ENCODE peak calls at places on chromosomes 11 and 22, in eight cellular contexts. T is WTC11, Y is heart right ventricle, Q is NB4, F is A549, U is left ventricle myocardium inferior, C is MM.1S, K is BJ. S is an unnamed sample.

GRCh38 chr11:29051935-29052334 is 943.7 kb downstream of the METTL15 start:
- DNase-seq in T (no peak), Y (no peak), Q (no peak), F (no peak), U (no peak), C (no peak), K (no peak), S (no peak)

GRCh38 chr11:124943242-124943641 is 7.4 kb upstream of the HEPACAM start:
- DNase-seq in T (no peak), Y (no peak), Q (no peak), F (no peak), U (no peak), C (no peak), K (no peak), S (no peak)

GRCh38 chr22:50179937-50180726 is 5.6 kb upstream of the TRABD start:
- DNase-seq in T (no peak), Y (no peak), Q (peak), F (no peak), U (no peak), C (no peak), K (no peak), S (peak)

GRCh38 chr11:59261150-59261549 is 48.4 kb upstream of the MPEG1 start:
- DNase-seq in T (no peak), Y (no peak), Q (no peak), F (no peak), U (no peak), C (no peak), K (no peak), S (no peak)

GRCh38 chr11:15737326-15737725 is 619.0 kb downstream of the SOX6 start:
- DNase-seq in T (no peak), Y (no peak), Q (no peak), F (no peak), U (no peak), C (no peak), K (no peak), S (no peak)

GRCh38 chr22:49603016-49603415 is 224.7 kb downstream of the BRD1 start:
- DNase-seq in T (no peak), Y (no peak), Q (no peak), F (no peak), U (no peak), C (no peak), K (no peak), S (peak)

GRCh38 chr11:23113887-23114216 is 253.6 kb upstream of the CCDC179 start:
- DNase-seq in T (no peak), Y (no peak), Q (no peak), F (no peak), U (no peak), C (no peak), K (no peak), S (no peak)

GRCh38 chr11:30016588-30017363 is at the start of gene KCNA4:
- DNase-seq in T (peak), Y (peak), Q (no peak), F (peak), U (peak), C (peak), K (no peak), S (peak)

GRCh38 chr11:94922675-94923347 is 50.5 kb downstream of the CWC15 start:
- DNase-seq in T (no peak), Y (no peak), Q (peak), F (no peak), U (no peak), C (no peak), K (no peak), S (no peak)

GRCh38 chr11:14499178-14499559 is 442 bp downstream of the COPB1 start:
- DNase-seq in T (peak), Y (peak), Q (peak), F (peak), U (peak), C (no peak), K (no peak), S (no peak)

GRCh38 chr11:122317337-122317736 is 201.3 kb upstream of the BLID start:
- DNase-seq in T (no peak), Y (no peak), Q (no peak), F (no peak), U (no peak), C (no peak), K (peak), S (no peak)

GRCh38 chr11:130783322-130783721 is 133.0 kb downstream of the SNX19 start:
- DNase-seq in T (no peak), Y (no peak), Q (no peak), F (no peak), U (no peak), C (no peak), K (no peak), S (no peak)

GRCh38 chr11:76694664-76695063 is 24.1 kb upstream of the LRRC32 start:
- DNase-seq in T (no peak), Y (no peak), Q (no peak), F (peak), U (no peak), C (no peak), K (no peak), S (no peak)

GRCh38 chr11:35033011-35033410 is 106.0 kb upstream of the CD44 start:
- DNase-seq in T (no peak), Y (no peak), Q (no peak), F (no peak), U (no peak), C (no peak), K (no peak), S (no peak)

GRCh38 chr11:10181811-10182210 is 112.2 kb downstream of the SBF2 start:
- DNase-seq in T (no peak), Y (no peak), Q (peak), F (peak), U (no peak), C (peak), K (peak), S (no peak)

GRCh38 chr22:39482768-39483167 is 19.3 kb upstream of the MIEF1 start:
- DNase-seq in T (no peak), Y (no peak), Q (no peak), F (no peak), U (no peak), C (no peak), K (no peak), S (no peak)

GRCh38 chr11:37748641-37749040 is 1150.6 kb upstream of the RAG2 start:
- DNase-seq in T (no peak), Y (no peak), Q (no peak), F (no peak), U (no peak), C (no peak), K (no peak), S (no peak)

GRCh38 chr11:44862546-44863101 is 88.1 kb downstream of the TP53I11 start:
- DNase-seq in T (no peak), Y (no peak), Q (no peak), F (peak), U (no peak), C (peak), K (no peak), S (no peak)

GRCh38 chr11:12157241-12157661 is 46.9 kb downstream of the MICAL2 start:
- DNase-seq in T (no peak), Y (no peak), Q (peak), F (no peak), U (no peak), C (no peak), K (peak), S (no peak)

GRCh38 chr11:44030276-44030932 is 17.4 kb upstream of the ACCSL start:
- DNase-seq in T (peak), Y (peak), Q (no peak), F (no peak), U (peak), C (no peak), K (no peak), S (peak)

GRCh38 chr11:19628018-19628417 is 84.6 kb upstream of the NAV2 start:
- DNase-seq in T (no peak), Y (peak), Q (no peak), F (no peak), U (peak), C (no peak), K (peak), S (no peak)

GRCh38 chr11:117851852-117852251 is 24.6 kb downstream of the FXYD6 start:
- DNase-seq in T (no peak), Y (peak), Q (no peak), F (no peak), U (peak), C (no peak), K (no peak), S (peak)

GRCh38 chr22:45196926-45197605 is 33.3 kb downstream of the NUP50 start:
- DNase-seq in T (no peak), Y (no peak), Q (no peak), F (no peak), U (no peak), C (no peak), K (no peak), S (no peak)

GRCh38 chr22:20938272-20938671 is 21.1 kb downstream of the CRKL start:
- DNase-seq in T (no peak), Y (no peak), Q (no peak), F (no peak), U (no peak), C (no peak), K (no peak), S (no peak)

GRCh38 chr22:42959472-42960145 is 55.3 kb downstream of the PACSIN2 start:
- DNase-seq in T (no peak), Y (peak), Q (peak), F (peak), U (peak), C (no peak), K (no peak), S (peak)

GRCh38 chr22:41028841-41029240 is 63.6 kb upstream of the EP300 start:
- DNase-seq in T (no peak), Y (no peak), Q (peak), F (peak), U (no peak), C (no peak), K (peak), S (no peak)

GRCh38 chr22:25747245-25747944 is 5.4 kb downstream of the MYO18B start:
- DNase-seq in T (no peak), Y (no peak), Q (no peak), F (peak), U (no peak), C (no peak), K (peak), S (no peak)

DNA sequence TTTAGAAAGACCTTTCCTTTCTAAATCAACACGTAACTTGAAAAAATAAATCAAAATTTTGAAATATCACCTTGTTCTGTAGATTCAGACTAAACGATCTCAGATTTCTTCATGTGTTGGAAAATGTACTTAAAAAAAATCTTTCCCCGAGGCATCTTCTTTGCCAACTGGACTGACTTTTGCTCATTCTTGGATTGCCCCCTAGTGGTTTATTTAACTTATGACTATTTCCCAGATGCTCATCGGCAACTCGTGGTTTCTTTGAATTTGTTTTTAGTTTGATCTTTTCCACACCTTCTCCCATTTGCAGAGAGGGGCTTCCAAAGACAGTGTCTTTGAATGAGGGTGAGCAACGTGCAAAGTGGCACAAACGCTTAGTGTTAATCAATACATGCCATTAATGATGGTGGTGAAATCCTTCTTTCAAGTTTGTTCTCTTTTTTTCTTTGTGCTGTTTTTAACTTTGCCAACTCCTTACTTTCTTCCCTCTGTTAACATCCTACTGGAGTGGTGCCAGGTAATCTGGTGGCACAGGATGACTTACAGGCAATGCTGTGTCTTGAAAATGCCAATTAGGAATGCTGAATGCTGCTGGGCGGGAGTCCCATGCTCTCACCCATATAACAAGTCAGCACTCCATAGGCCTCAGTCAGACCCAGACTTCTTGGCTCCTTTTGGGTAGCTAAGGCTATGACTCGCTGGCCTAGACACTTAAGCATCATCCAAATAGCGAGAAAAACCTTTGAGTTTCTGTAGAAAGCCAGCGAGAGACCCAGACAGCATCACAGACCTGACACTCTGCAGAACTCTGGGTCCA is 18.3 kb downstream of the PRSS23 start:
- DNase-seq in T (no peak), Y (peak), Q (peak), F (peak), U (no peak), C (peak), K (no peak), S (no peak)
- TF ChIP-seq CTCF in T (peak), Y (peak), Q (peak), F (peak), U (peak), C (peak), K (peak), S (peak)

GRCh38 chr11:115736146-115736545 is 231.9 kb upstream of the CADM1 start:
- DNase-seq in T (no peak), Y (no peak), Q (no peak), F (no peak), U (no peak), C (no peak), K (no peak), S (no peak)
- TF ChIP-seq CTCF in T (no peak), Y (no peak), Q (no peak), F (no peak), U (no peak), C (no peak), K (no peak), S (no peak)

DNA sequence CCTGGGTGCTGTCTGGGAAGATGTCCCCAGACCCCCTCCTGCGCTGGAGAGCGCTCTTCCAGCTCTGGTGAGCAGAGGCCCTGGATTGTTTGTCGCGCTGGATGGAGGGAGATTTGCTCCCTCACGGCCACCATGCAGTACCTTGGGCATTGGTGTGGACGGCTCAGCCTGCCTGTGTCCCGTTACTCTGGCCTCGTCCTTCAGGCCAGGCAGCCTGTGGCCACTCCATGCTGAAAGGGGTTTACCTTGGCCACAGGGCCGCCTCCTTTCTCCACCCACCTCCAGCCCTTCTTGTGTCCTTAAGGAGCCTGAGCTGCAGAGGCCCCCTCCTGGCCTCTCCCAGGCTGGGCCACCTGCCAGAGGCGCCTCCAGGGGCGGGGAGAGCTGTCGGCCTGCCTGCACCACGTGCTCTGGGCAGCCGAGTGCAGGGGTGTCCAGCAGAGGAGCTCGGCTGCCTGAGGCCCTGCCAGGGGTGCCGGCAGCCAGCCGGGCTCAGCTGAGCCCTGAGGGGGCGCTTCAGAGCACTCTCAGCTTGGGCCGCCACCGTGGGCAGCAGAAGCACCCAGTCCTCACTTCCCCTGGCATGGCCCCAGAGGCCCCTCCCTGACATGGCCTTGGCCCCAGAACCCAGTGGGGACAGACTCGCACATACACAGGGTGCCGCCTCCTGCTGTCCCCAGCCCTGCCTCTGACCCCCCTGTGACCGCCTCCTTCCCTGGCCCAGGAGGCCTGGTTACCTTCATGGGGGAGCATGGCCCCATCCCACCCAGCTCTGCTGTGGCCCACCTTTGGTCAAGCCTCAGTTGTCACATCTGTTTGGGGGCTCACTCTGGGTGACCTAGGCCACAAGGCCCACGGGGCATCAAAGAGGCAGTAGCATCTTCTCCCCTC is 3.4 kb downstream of the CCND1 start:
- DNase-seq in T (no peak), Y (peak), Q (no peak), F (peak), U (peak), C (no peak), K (peak), S (peak)
- TF ChIP-seq CTCF in T (no peak), Y (no peak), Q (no peak), F (peak), U (peak), C (no peak), K (peak), S (no peak)

GRCh38 chr11:65366340-65366773 is 11.8 kb downstream of the TIGD3 start:
- DNase-seq in T (no peak), Y (peak), Q (peak), F (peak), U (no peak), C (peak), K (no peak), S (no peak)
- TF ChIP-seq CTCF in T (peak), Y (peak), Q (peak), F (peak), U (peak), C (peak), K (peak), S (peak)

DNA sequence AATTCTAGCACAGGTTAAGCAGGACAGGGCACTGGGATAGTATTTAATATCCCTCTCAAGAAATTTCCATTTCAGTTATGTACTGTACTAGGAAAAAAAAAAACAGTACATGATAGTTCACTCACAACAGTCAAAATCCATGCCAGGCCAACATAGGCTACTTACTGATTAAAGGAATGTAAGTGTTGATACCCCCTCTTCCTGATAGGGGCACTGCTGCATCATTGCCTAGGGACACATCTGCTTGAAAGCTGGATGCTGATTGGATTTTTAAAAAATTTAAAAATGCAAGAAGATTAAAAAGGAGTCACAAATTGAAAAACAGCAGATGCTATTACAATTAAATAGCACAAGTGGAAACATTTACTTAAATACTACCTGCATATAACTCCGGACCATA is 43.4 kb downstream of the APOL5 start:
- DNase-seq in T (no peak), Y (no peak), Q (peak), F (peak), U (no peak), C (peak), K (no peak), S (no peak)
- TF ChIP-seq CTCF in T (peak), Y (peak), Q (no peak), F (peak), U (peak), C (peak), K (peak), S (no peak)

DNA sequence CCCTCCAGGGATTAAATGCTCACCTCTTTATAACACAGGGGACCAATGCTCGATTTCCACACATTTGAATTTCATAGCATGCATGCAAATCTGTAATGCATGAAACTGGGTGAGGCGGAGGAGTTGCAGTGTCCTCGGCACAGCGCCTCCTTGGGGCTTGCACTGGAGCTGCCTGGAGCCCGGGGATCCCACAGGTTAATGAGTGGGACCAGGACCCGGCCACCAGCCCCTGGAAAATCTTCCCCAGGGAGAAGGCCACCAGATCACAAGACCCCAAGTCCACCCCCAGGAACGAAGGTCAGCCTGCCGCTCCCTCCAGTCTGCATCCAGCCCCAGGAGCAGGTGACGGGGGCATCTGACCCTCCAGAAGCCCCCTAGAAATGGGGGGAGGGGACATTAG is 119.1 kb downstream of the MN1 start:
- DNase-seq in T (peak), Y (no peak), Q (peak), F (no peak), U (no peak), C (no peak), K (no peak), S (no peak)
- TF ChIP-seq CTCF in T (peak), Y (no peak), Q (peak), F (no peak), U (peak), C (no peak), K (no peak), S (no peak)

GRCh38 chr22:22030493-22031182 is 48.1 kb upstream of the TOP3B start:
- DNase-seq in T (peak), Y (no peak), Q (peak), F (peak), U (peak), C (peak), K (no peak), S (no peak)
- TF ChIP-seq CTCF in T (no peak), Y (no peak), Q (peak), F (no peak), U (peak), C (peak), K (no peak), S (no peak)

GRCh38 chr11:5291207-5291838 is 10.4 kb downstream of the OR51B4 start:
- DNase-seq in T (no peak), Y (no peak), Q (peak), F (peak), U (no peak), C (peak), K (no peak), S (no peak)
- TF ChIP-seq CTCF in T (peak), Y (no peak), Q (peak), F (peak), U (no peak), C (peak), K (peak), S (no peak)

GRCh38 chr11:70503878-70504240 is 105.5 kb downstream of the CTTN start:
- DNase-seq in T (no peak), Y (no peak), Q (no peak), F (no peak), U (peak), C (no peak), K (no peak), S (peak)
- TF ChIP-seq CTCF in T (no peak), Y (no peak), Q (peak), F (no peak), U (peak), C (no peak), K (no peak), S (no peak)

S was measured in left lung.